ENCODE peak calls at places on chromosomes 1 and 21, in seven cellular contexts. L, E, K, T, V, A and R are unnamed samples.

GRCh38 chr1:76105269-76105850 is 30.8 kb downstream of the ST6GALNAC3 start:
- DNase-seq in L (no peak), E (no peak), K (no peak), T (no peak), V (no peak), A (no peak), R (no peak)

GRCh38 chr1:241213147-241213546 is 143.9 kb downstream of the RGS7 start:
- DNase-seq in L (no peak), E (peak; percentile 35), K (no peak), T (no peak), V (no peak), A (no peak), R (no peak)

GRCh38 chr1:2100775-2101108 is 50.5 kb downstream of the PRKCZ start:
- DNase-seq in L (no peak), E (no peak), K (no peak), T (no peak), V (no peak), A (no peak), R (no peak)

GRCh38 chr1:154975409-154976205 is 1.1 kb downstream of the CKS1B start:
- DNase-seq in L (no peak), E (peak; percentile 77), K (peak; percentile 60), T (peak; percentile 41), V (peak; percentile 84), A (peak; percentile 63), R (peak; percentile 66)

GRCh38 chr1:40625476-40626382 is 39.8 kb downstream of the RIMS3 start:
- DNase-seq in L (no peak), E (no peak), K (no peak), T (no peak), V (no peak), A (no peak), R (no peak)

GRCh38 chr1:29953938-29954337 is 717.6 kb downstream of the PTPRU start:
- DNase-seq in L (no peak), E (no peak), K (no peak), T (no peak), V (no peak), A (no peak), R (no peak)

GRCh38 chr1:204344665-204345064 is 15.1 kb downstream of the PLEKHA6 start:
- DNase-seq in L (no peak), E (no peak), K (no peak), T (no peak), V (no peak), A (no peak), R (no peak)

GRCh38 chr1:6989506-6990159 is 204.4 kb downstream of the CAMTA1 start:
- DNase-seq in L (no peak), E (no peak), K (no peak), T (no peak), V (no peak), A (no peak), R (no peak)

GRCh38 chr1:10283318-10283984 is 73.1 kb downstream of the KIF1B start:
- DNase-seq in L (no peak), E (peak; percentile 16), K (peak; percentile 42), T (no peak), V (no peak), A (no peak), R (no peak)

GRCh38 chr1:202127061-202127460 is 4.3 kb downstream of the GPR37L1 start:
- DNase-seq in L (no peak), E (no peak), K (no peak), T (no peak), V (no peak), A (no peak), R (no peak)

GRCh38 chr1:214208525-214208924 is 72.4 kb upstream of the SMYD2 start:
- DNase-seq in L (no peak), E (no peak), K (no peak), T (no peak), V (no peak), A (no peak), R (no peak)

GRCh38 chr1:229557214-229557850 is 1.2 kb downstream of the ABCB10 start:
- DNase-seq in L (no peak), E (no peak), K (peak; percentile 52), T (peak; percentile 32), V (no peak), A (no peak), R (no peak)

GRCh38 chr21:34122047-34122446 is 48.7 kb downstream of the MRPS6 start:
- DNase-seq in L (no peak), E (peak; percentile 12), K (no peak), T (no peak), V (no peak), A (no peak), R (no peak)

GRCh38 chr1:223363057-223363855 is 720 bp downstream of the SUSD4 start:
- DNase-seq in L (no peak), E (no peak), K (peak; percentile 22), T (no peak), V (peak; percentile 73), A (peak; percentile 52), R (peak; percentile 71)

GRCh38 chr1:86774305-86775304 is 70.2 kb downstream of the SH3GLB1 start:
- DNase-seq in L (no peak), E (peak; percentile 89), K (no peak), T (peak; percentile 94), V (peak; percentile 71), A (peak; percentile 71), R (peak; percentile 54)

GRCh38 chr1:86778510-86779218 is 74.3 kb downstream of the SH3GLB1 start:
- DNase-seq in L (no peak), E (no peak), K (no peak), T (peak; percentile 46), V (no peak), A (no peak), R (no peak)

GRCh38 chr1:86773331-86774288 is 69.2 kb downstream of the SH3GLB1 start:
- DNase-seq in L (no peak), E (no peak), K (no peak), T (no peak), V (no peak), A (no peak), R (no peak)

GRCh38 chr1:86776108-86776507 is 71.7 kb downstream of the SH3GLB1 start:
- DNase-seq in L (no peak), E (no peak), K (no peak), T (no peak), V (no peak), A (no peak), R (no peak)

DNA sequence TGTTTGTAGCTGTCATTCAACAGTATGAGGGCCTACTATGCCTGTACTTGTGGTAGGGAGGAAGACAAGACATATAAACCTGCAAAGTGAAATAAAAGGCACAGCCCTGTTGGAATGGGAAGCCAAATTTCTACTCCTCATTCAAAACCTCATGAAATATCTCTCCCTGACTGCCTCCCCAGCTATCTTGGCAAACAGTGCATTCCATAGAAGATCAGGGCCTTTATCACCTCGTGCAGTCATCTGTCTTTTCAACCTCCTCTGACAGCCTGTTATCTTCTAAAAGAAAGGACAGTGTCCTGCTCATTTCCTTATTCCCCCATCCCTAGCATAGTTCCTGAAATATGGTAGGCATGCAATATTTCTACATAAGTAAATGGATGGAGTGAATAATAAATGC is 71.0 kb downstream of the SH3GLB1 start:
- DNase-seq in L (no peak), E (peak; percentile 40), K (no peak), T (no peak), V (no peak), A (no peak), R (no peak)
- TF ChIP-seq CTCF in L (no peak), E (no peak), K (no peak), T (no peak), V (no peak), A (no peak), R (no peak)

DNA sequence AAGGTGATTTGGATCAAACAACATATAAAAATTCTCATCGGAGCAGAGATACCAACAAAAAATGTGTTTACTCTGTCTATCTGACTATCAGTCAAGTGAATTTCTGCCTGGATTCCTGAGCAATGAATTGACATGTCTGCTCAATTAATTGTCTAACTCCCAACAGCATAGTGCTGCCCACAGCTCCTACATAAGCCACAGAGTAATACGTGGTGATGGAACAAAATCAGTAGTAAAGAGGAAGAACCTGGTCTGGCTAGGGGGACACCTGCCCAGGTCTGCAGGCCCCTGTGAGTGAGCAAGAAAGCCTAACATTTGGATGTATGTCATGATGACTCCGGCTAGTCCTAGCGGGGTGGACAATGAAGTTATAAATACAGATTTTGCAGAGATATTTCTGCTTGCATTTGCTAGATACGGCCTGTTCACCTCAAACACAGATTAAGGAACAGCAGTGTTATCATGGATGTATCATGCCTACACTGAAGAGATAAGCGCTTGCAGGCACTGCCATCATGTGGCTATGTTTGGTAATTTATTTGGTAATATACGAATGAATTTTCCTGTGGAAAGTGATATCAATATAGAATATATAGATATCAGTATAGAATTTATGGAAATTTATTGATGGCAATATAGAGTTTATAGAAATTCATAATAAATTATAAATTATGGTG is 69.6 kb upstream of the LRRC8B start:
- DNase-seq in L (no peak), E (peak; percentile 73), K (peak; percentile 40), T (peak; percentile 12), V (no peak), A (peak; percentile 39), R (peak; percentile 50)
- TF ChIP-seq CTCF in L (peak; percentile 50), E (peak; percentile 88), K (peak; percentile 35), T (peak; percentile 62), V (peak; percentile 70), A (peak; percentile 81), R (peak; percentile 77)

GRCh38 chr1:53680868-53681267 is 58.1 kb downstream of the GLIS1 start:
- DNase-seq in L (no peak), E (no peak), K (no peak), T (no peak), V (no peak), A (no peak), R (no peak)

GRCh38 chr1:53681647-53682368 is 57.2 kb downstream of the GLIS1 start:
- DNase-seq in L (no peak), E (peak; percentile 21), K (peak; percentile 61), T (no peak), V (no peak), A (peak; percentile 14), R (peak; percentile 61)

GRCh38 chr1:53683986-53684740 is 54.8 kb downstream of the GLIS1 start:
- DNase-seq in L (no peak), E (no peak), K (no peak), T (no peak), V (no peak), A (no peak), R (no peak)

GRCh38 chr1:53682881-53683280 is 56.1 kb downstream of the GLIS1 start:
- DNase-seq in L (no peak), E (no peak), K (no peak), T (no peak), V (no peak), A (no peak), R (no peak)

GRCh38 chr1:53682369-53682685 is 56.6 kb downstream of the GLIS1 start:
- DNase-seq in L (no peak), E (no peak), K (no peak), T (no peak), V (no peak), A (no peak), R (no peak)
- TF ChIP-seq CTCF in L (no peak), E (no peak), K (no peak), T (no peak), V (no peak), A (no peak), R (no peak)

DNA sequence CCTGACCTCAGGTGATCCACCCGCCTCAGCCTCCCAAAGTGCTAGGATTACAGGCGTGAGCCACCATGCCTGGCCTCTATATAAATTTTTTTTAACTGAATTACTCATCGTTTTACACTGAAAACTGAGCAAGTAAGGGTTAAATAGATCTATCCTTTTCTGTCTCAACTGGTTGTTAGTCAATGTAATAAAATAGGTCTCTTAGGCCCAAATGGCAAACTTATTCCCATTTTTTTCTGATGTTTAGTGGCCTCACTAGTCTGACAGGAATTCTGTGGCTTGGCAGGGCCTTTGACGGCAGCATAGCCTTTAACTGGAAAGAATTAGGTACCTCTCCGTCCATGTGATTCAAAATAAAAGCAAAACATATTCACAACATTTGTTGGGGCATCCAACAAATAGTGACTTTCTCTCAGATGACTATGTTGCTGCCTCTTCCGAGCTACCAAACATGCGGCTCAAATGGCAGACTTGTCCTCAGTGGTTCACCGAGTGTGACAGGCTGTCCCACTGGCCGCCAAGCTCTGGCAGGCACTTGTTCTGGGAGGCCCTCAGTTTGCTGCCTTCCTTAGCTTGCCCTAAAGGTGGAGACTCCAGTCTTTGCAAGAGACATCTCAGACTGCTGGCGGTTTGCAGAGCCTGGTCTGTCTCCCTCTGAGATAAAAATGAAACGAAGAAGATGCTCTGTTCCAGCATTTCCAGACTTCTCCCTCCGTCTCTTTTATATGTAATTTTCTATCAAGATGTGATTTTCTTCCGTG is 17.4 kb downstream of the ATP1A4 start:
- DNase-seq in L (no peak), E (no peak), K (no peak), T (no peak), V (no peak), A (no peak), R (peak; percentile 20)
- TF ChIP-seq CTCF in L (no peak), E (no peak), K (no peak), T (no peak), V (no peak), A (no peak), R (no peak)